ENCODE peak calls at places on chromosome 10, in five cellular contexts. K is heart left ventricle, I is uterus, O is Panc1, B is small intestine. N is an unnamed sample.
A peak's percentile ranks its signal among the peaks of the same experiment; 100 is the strongest.

GRCh38 chr10:101467286-101467770 is 113.4 kb downstream of the BTRC start:
- DNase-seq in B (peak; percentile 88), I (peak; percentile 21), K (no peak), O (peak; percentile 76), N (peak; percentile 46)

GRCh38 chr10:73920084-73920483 is 9.2 kb downstream of the PLAU start:
- DNase-seq in I (peak; percentile 61), O (no peak), K (peak; percentile 58), B (no peak), N (peak; percentile 42)

GRCh38 chr10:36494386-36494785 is 631.0 kb upstream of the ANKRD30A start:
- DNase-seq in B (no peak), K (peak; percentile 30), O (peak; percentile 66), I (peak; percentile 25), N (no peak)

GRCh38 chr10:30233186-30233958 is 115.7 kb downstream of the MTPAP start:
- DNase-seq in I (no peak), O (no peak), B (no peak), K (no peak), N (no peak)

GRCh38 chr10:121428848-121429247 is 169.4 kb downstream of the FGFR2 start:
- DNase-seq in B (no peak), I (no peak), O (no peak), K (no peak), N (no peak)

GRCh38 chr10:4170633-4171314 is 385.8 kb upstream of the KLF6 start:
- DNase-seq in B (no peak), K (no peak), O (no peak), I (no peak), N (no peak)

GRCh38 chr10:30639946-30640786 is 10.6 kb upstream of the LYZL2 start:
- DNase-seq in B (peak; percentile 47), I (no peak), K (no peak), O (peak; percentile 43), N (no peak)

GRCh38 chr10:119567978-119568377 is 25.5 kb upstream of the RGS10 start:
- DNase-seq in I (no peak), O (no peak), B (no peak), K (no peak), N (no peak)

GRCh38 chr10:22605168-22605567 is 109.2 kb downstream of the PIP4K2A start:
- DNase-seq in B (no peak), O (no peak), I (peak; percentile 39), K (no peak), N (no peak)

GRCh38 chr10:79248341-79248931 is 98.8 kb upstream of the PPIF start:
- DNase-seq in I (peak; percentile 60), O (no peak), K (peak; percentile 68), B (no peak), N (peak; percentile 45)

GRCh38 chr10:97023401-97024180 is 162.2 kb downstream of the SLIT1 start:
- DNase-seq in I (no peak), B (no peak), K (no peak), O (no peak), N (no peak)

GRCh38 chr10:70835895-70836294 is 20.1 kb downstream of the SGPL1 start:
- DNase-seq in B (no peak), I (no peak), K (no peak), O (no peak), N (no peak)

GRCh38 chr10:133242611-133243356 is 5.1 kb downstream of the VENTX start:
- DNase-seq in I (no peak), B (no peak), K (no peak), O (no peak), N (no peak)

GRCh38 chr10:28293238-28294168 is 9.4 kb downstream of the MPP7 start:
- DNase-seq in I (no peak), O (no peak), B (no peak), K (no peak), N (no peak)

GRCh38 chr10:73865459-73866442 is 8.6 kb downstream of the CAMK2G start:
- DNase-seq in O (no peak), K (peak; percentile 66), B (peak; percentile 54), I (no peak), N (peak; percentile 42)

GRCh38 chr10:133312769-133313145 is 4.0 kb downstream of the ZNF511 start:
- DNase-seq in I (no peak), K (no peak), O (no peak), B (no peak), N (no peak)

GRCh38 chr10:71241899-71242620 is 29.7 kb downstream of the UNC5B start:
- DNase-seq in I (no peak), O (no peak), K (peak; percentile 76), B (no peak), N (peak; percentile 53)

GRCh38 chr10:101694674-101695403 is at the start of gene FBXW4:
- DNase-seq in I (peak; percentile 27), B (peak; percentile 71), O (no peak), K (peak; percentile 61), N (peak; percentile 42)

GRCh38 chr10:118373786-118374185 is 31.7 kb upstream of the FAM204A start:
- DNase-seq in B (no peak), O (no peak), K (no peak), I (no peak), N (no peak)

GRCh38 chr10:92291610-92291859 is 568 bp downstream of the MARCHF5 start:
- DNase-seq in K (no peak), I (peak; percentile 19), B (no peak), O (no peak), N (peak; percentile 28)

GRCh38 chr10:111360260-111360925 is 283.6 kb downstream of the ADRA2A start:
- DNase-seq in K (no peak), O (peak; percentile 17), B (peak; percentile 58), I (peak; percentile 13), N (peak; percentile 10)

GRCh38 chr10:92121686-92122492 is 169.0 kb downstream of the CPEB3 start:
- DNase-seq in O (no peak), I (no peak), K (no peak), B (no peak), N (no peak)

GRCh38 chr10:106134326-106135000 is 1030.0 kb downstream of the SORCS1 start:
- DNase-seq in K (no peak), O (no peak), B (no peak), I (no peak), N (no peak)

GRCh38 chr10:132500781-132501415 is 36.7 kb upstream of the INPP5A start:
- DNase-seq in O (no peak), K (no peak), I (no peak), B (no peak), N (no peak)

GRCh38 chr10:109855746-109856145 is 67.6 kb downstream of the XPNPEP1 start:
- DNase-seq in K (no peak), I (no peak), O (no peak), B (no peak), N (no peak)

GRCh38 chr10:89540550-89540949 is 5.2 kb upstream of the SLC16A12 start:
- DNase-seq in K (no peak), I (no peak), O (no peak), B (no peak), N (no peak)

GRCh38 chr10:29239569-29240472 is 49.0 kb upstream of the LYZL1 start:
- DNase-seq in B (peak; percentile 4), I (no peak), O (peak; percentile 15), K (no peak), N (no peak)

GRCh38 chr10:115861864-115862263 is 411.1 kb downstream of the GFRA1 start:
- DNase-seq in I (no peak), B (no peak), O (no peak), K (no peak), N (no peak)

GRCh38 chr10:84331091-84331490 is 2.7 kb downstream of the CCSER2 start:
- DNase-seq in B (peak; percentile 41), I (no peak), K (no peak), O (no peak), N (no peak)
- H3K4me3 ChIP-seq in B (peak overlapping the region; percentile 22), I (no peak overlapping the region), K (peak overlapping the region; percentile 97), O (no peak overlapping the region), N (no peak overlapping the region)

GRCh38 chr10:37682617-37683016 is 174.8 kb downstream of the ZNF248 start:
- DNase-seq in I (no peak), O (no peak), B (no peak), K (no peak), N (no peak)
- H3K9me3 ChIP-seq in I (no peaks in the 10 kb centered on the region), O (no peaks in the 10 kb centered on the region), B (peaks cover 1% of the 10 kb centered on the region), K (no peaks in the 10 kb centered on the region), N (no peaks in the 10 kb centered on the region)

GRCh38 chr10:6103591-6103990 is 14.8 kb downstream of the RBM17 start:
- DNase-seq in B (no peak), K (no peak), I (no peak), O (no peak), N (no peak)
- H3K4me1 ChIP-seq in B (no peaks in the 10 kb centered on the region), K (no peaks in the 10 kb centered on the region), I (no peaks in the 10 kb centered on the region), O (no peaks in the 10 kb centered on the region), N (peaks cover 22% of the 10 kb centered on the region)

DNA sequence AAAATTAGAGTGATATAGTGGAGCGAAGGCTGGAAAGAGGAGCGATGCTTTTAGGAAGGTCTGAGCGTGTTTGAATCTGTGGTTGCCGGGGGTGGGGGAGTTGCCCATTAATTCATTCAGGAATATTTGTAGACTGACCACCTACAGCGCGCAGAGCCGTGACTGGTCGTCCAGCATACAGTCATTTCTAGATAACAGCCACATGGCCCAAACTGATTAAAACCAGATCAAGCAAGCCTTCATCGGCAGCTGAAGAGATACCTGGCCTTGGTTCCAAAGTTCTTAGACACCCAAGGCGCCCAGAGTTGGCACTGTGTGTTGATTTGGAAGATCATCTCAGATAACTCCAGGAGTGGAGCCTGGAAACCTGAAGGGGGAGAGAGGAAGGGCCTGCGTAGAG is 1.7 kb downstream of the PROSER2 start:
- DNase-seq in K (no peak), O (no peak), I (peak; percentile 24), B (no peak), N (no peak)
- H3K4me3 ChIP-seq in K (no peak overlapping the region), O (no peak overlapping the region), I (no peak overlapping the region), B (no peak overlapping the region), N (no peak overlapping the region)

GRCh38 chr10:42519079-42519478 is 119.3 kb downstream of the ZNF33B start:
- DNase-seq in I (no peak), B (no peak), O (no peak), K (no peak), N (no peak)

GRCh38 chr10:42519761-42520460 is 118.5 kb downstream of the ZNF33B start:
- DNase-seq in B (no peak), K (no peak), I (no peak), O (no peak), N (no peak)

GRCh38 chr10:42523098-42523497 is 115.3 kb downstream of the ZNF33B start:
- DNase-seq in I (no peak), B (no peak), O (no peak), K (no peak), N (no peak)
- H3K9me3 ChIP-seq in I (peaks cover 76% of the 10 kb centered on the region), B (no peaks in the 10 kb centered on the region), O (peaks cover 50% of the 10 kb centered on the region), K (peaks cover 78% of the 10 kb centered on the region), N (peaks cover 31% of the 10 kb centered on the region)

DNA sequence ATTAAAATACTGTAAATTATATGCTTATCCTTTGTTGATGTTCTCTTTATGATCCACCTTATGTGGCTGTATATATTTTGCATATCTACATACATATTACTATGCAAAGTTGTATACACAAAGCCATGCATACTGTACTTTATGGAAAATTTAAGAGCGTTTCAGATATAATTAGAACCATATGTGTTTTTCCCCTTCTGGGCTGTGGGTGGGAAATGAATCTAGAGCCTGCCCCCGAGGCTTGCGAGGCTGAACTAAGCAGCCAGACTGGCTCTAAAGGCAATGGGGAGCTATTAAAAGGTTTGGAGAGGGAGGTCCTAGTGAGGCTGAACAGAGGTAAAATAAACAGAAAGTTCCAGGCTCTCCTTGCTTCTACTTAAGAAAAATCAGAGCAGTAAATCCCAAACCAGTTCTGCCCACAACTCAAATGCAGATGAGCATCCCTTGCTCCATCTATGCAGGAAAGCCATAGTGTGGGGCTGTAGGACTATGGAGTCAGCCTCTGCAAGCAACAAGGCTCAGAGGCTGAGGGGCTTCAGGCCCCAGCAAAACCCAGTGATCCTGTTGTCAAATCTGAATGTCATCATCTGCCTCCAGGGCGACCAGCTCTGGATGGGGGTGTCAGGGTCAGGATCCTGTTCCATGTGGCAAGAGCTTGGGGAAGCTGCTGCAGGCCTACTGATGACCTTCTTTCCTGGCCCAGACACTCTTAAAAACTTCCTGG is 14.1 kb upstream of the DDIT4 start:
- DNase-seq in O (no peak), B (no peak), K (peak; percentile 33), I (no peak), N (peak; percentile 30)
- H3K4me1 ChIP-seq in O (peaks cover 42% of the 10 kb centered on the region), B (peaks cover 28% of the 10 kb centered on the region), K (peaks cover 55% of the 10 kb centered on the region), I (peaks cover 33% of the 10 kb centered on the region), N (peaks cover 56% of the 10 kb centered on the region)

N was measured in heart right ventricle.